ENCODE peak calls at places on chromosome 20, in four cellular contexts. P is WTC11, L is HepG2, F is GM12878. Y is an unnamed sample.

GRCh38 chr20:41359541-41360011 is 7.0 kb downstream of the EMILIN3 start:
- DNase-seq in P (no peak), L (no peak), F (no peak), Y (no peak)

GRCh38 chr20:6767536-6768227 is at the start of gene BMP2:
- DNase-seq in P (peak), L (no peak), F (no peak), Y (peak)

GRCh38 chr20:25867776-25868649 is 171.4 kb upstream of the ZNF337 start:
- DNase-seq in P (peak), L (no peak), F (no peak), Y (no peak)

GRCh38 chr20:39775110-39775509 is 813.0 kb downstream of the DHX35 start:
- DNase-seq in P (no peak), L (no peak), F (no peak), Y (no peak)

GRCh38 chr20:60199866-60200265 is 241.6 kb downstream of the CDH26 start:
- DNase-seq in P (no peak), L (no peak), F (no peak), Y (no peak)

GRCh38 chr20:22795897-22796296 is 211.5 kb upstream of the FOXA2 start:
- DNase-seq in P (no peak), L (peak), F (no peak), Y (no peak)

GRCh38 chr20:43448748-43449535 is 8.8 kb upstream of the SRSF6 start:
- DNase-seq in P (peak), L (peak), F (peak), Y (peak)

GRCh38 chr20:52231230-52231746 is 39.7 kb upstream of the ZFP64 start:
- DNase-seq in P (no peak), L (peak), F (no peak), Y (no peak)

GRCh38 chr20:13671500-13672288 is 33.0 kb upstream of the TASP1 start:
- DNase-seq in P (no peak), L (no peak), F (no peak), Y (no peak)

GRCh38 chr20:48725589-48725991 is 102.2 kb downstream of the PREX1 start:
- DNase-seq in P (no peak), L (no peak), F (no peak), Y (peak)

GRCh38 chr20:60363698-60364097 is 405.5 kb downstream of the CDH26 start:
- DNase-seq in P (no peak), L (no peak), F (no peak), Y (no peak)

GRCh38 chr20:48528346-48528745 is 299.5 kb downstream of the PREX1 start:
- DNase-seq in P (no peak), L (no peak), F (no peak), Y (no peak)

GRCh38 chr20:25149986-25150385 is 45.5 kb upstream of the ENTPD6 start:
- DNase-seq in P (no peak), L (no peak), F (no peak), Y (no peak)

GRCh38 chr20:5657190-5657872 is 92.9 kb upstream of the SHLD1 start:
- DNase-seq in P (no peak), L (peak), F (no peak), Y (no peak)

GRCh38 chr20:59390437-59390836 is 90.0 kb downstream of the EDN3 start:
- DNase-seq in P (no peak), L (no peak), F (no peak), Y (no peak)

GRCh38 chr20:47785900-47786762 is 850 bp upstream of the SULF2 start:
- DNase-seq in P (peak), L (peak), F (no peak), Y (peak)

GRCh38 chr20:50029697-50030428 is 47.1 kb downstream of the SNAI1 start:
- DNase-seq in P (no peak), L (peak), F (no peak), Y (peak)

GRCh38 chr20:51318058-51318960 is 224.2 kb downstream of the NFATC2 start:
- DNase-seq in P (peak), L (peak), F (no peak), Y (peak)

GRCh38 chr20:11205769-11206362 is 532.1 kb upstream of the JAG1 start:
- DNase-seq in P (no peak), L (no peak), F (no peak), Y (no peak)

GRCh38 chr20:11200423-11200822 is 526.6 kb upstream of the JAG1 start:
- DNase-seq in P (no peak), L (no peak), F (no peak), Y (no peak)

GRCh38 chr20:11210611-11211010 is 536.8 kb upstream of the JAG1 start:
- DNase-seq in P (no peak), L (no peak), F (no peak), Y (no peak)

GRCh38 chr20:11207749-11208502 is 534.1 kb upstream of the JAG1 start:
- DNase-seq in P (no peak), L (peak), F (no peak), Y (no peak)

DNA sequence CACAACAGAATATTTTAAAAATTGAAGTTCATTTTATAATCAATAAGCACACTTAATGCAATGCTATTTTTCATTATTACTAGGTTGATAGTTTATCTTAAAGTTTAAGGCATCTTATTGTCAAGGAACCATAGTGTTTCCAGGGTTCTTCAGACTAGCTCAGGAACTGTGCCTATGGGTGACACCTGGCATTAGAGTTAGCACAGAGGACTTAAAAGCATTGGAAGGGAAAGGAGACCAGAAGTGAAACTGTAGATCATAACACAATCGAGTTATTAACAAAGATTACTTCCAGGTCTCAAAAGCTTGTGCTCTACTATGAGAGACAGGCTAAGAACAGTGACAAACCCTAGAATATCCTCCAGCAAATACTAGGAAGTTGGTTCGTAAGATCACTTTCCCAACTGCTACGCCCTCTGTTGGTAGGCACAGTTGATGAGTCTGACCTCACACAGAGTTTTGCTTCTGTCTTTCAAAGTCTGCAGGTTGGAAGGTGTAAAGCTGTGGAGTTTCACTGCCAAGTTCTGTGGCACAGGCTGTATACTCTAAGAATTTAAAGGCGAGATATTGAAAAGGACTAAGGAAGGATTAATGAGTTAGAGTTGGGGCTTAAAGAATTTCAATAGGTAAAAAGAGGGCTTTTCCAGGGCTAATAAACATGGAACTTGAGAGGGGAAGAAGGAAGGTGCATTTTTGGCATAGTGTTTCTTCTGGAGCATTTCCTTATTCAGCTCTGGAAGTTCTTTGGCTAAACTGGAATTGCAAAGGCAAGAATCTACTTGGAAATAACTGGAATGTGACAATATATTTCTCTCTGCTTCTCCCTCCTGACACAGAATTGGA is 531.3 kb upstream of the JAG1 start:
- DNase-seq in P (peak), L (peak), F (peak), Y (no peak)
- TF ChIP-seq ETV6 in P (no peak), L (no peak), F (no peak), Y (no peak)

GRCh38 chr20:53434662-53435061 is 159.0 kb downstream of the ZNF217 start:
- DNase-seq in P (no peak), L (no peak), F (no peak), Y (no peak)
- TF ChIP-seq ETV6 in P (no peak), L (no peak), F (no peak), Y (no peak)

GRCh38 chr20:19695081-19695480 is 63.0 kb upstream of the RIN2 start:
- DNase-seq in P (no peak), L (no peak), F (no peak), Y (no peak)

GRCh38 chr20:19693508-19693907 is 64.5 kb upstream of the RIN2 start:
- DNase-seq in P (no peak), L (no peak), F (no peak), Y (no peak)

GRCh38 chr20:19696620-19697019 is 61.4 kb upstream of the RIN2 start:
- DNase-seq in P (no peak), L (no peak), F (no peak), Y (no peak)

GRCh38 chr20:19699132-19699971 is 58.7 kb upstream of the RIN2 start:
- DNase-seq in P (no peak), L (no peak), F (no peak), Y (no peak)

GRCh38 chr20:19697415-19697814 is 60.6 kb upstream of the RIN2 start:
- DNase-seq in P (no peak), L (no peak), F (no peak), Y (no peak)
- TF ChIP-seq ETV6 in P (no peak), L (no peak), F (no peak), Y (no peak)

GRCh38 chr20:53984781-53985518 is 85.4 kb downstream of the BCAS1 start:
- DNase-seq in P (no peak), L (no peak), F (no peak), Y (no peak)

GRCh38 chr20:53983401-53983800 is 87.0 kb downstream of the BCAS1 start:
- DNase-seq in P (no peak), L (no peak), F (no peak), Y (no peak)

GRCh38 chr20:53984354-53984753 is 86.0 kb downstream of the BCAS1 start:
- DNase-seq in P (no peak), L (no peak), F (no peak), Y (no peak)

GRCh38 chr20:53989401-53989800 is 81.0 kb downstream of the BCAS1 start:
- DNase-seq in P (no peak), L (no peak), F (no peak), Y (no peak)

GRCh38 chr20:53986037-53986436 is 84.4 kb downstream of the BCAS1 start:
- DNase-seq in P (no peak), L (no peak), F (no peak), Y (no peak)
- TF ChIP-seq ETV6 in P (no peak), L (no peak), F (no peak), Y (no peak)

DNA sequence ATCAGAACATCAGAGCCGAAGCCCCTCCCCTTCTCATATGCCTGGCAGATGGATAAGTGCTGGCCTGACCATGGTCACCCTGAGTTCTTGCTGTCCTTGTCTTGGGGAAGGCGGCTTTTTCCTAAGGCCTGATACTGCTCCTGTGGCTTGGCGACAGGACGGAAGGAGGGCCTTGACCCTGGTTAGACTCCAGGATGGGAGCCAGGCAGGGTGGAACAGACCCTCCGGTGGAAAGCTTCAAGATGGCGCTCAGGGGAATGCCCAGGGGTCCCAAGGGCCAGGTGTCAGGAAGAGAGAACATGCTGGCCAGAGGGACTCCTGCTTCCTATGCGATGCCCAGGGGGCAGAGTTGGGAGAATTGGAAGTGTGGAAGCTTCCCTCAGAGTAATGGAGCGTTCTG is 29.6 kb downstream of the ADA start:
- DNase-seq in P (no peak), L (no peak), F (no peak), Y (no peak)
- TF ChIP-seq ETV6 in P (no peak), L (no peak), F (no peak), Y (no peak)

DNA sequence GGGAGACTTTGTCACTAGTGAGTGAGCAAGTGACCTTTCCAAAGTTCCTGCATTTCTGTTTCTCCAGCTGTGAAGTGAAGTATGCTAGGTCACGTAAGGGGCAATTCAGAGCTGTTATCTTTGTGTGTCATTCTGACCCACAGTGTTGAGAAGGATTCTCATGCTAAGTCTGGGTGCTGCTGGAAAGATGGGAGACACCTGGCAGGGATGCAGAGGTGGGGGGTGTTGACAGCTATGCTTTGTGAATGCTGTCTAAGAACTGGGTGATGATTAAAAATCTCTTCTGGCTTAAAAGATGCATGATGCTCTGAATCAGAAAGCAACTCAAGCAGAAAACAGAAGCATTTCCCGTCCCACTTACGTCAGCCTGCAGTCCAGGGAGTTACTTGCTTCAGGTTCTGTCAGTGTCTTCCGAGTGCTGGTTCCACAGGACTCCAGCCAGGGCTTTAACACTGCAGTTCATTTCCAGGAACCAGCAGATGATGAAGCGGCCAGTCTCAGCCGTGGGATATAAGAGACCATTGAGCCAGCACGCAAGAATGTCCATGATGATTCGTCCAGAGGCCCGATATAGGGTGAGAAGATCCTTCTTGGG is 30.9 kb upstream of the ASXL1 start:
- DNase-seq in P (no peak), L (peak), F (no peak), Y (peak)
- TF ChIP-seq ETV6 in P (no peak), L (no peak), F (no peak), Y (no peak)

DNA sequence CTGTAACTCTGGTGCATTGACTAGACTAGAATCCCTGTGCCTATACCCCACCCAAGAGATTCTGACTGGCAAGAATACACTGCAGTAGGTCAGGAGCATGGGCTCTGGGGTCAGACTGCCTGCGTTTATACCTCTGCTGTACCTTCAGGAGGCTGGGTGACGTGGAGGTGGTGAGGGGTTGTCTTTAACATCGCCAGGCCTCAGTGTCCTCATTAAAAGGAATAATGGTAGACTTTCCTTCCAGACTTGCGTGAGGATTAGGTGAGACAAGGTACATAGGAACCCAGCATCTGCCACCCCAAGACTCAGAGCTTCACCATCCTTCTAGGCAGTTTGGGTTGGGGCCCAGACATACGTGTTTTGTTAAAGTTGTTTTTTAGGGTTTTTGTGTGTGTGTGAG is 44.3 kb downstream of the TM9SF4 start:
- DNase-seq in P (no peak), L (no peak), F (no peak), Y (no peak)
- TF ChIP-seq ETV6 in P (no peak), L (no peak), F (no peak), Y (no peak)

DNA sequence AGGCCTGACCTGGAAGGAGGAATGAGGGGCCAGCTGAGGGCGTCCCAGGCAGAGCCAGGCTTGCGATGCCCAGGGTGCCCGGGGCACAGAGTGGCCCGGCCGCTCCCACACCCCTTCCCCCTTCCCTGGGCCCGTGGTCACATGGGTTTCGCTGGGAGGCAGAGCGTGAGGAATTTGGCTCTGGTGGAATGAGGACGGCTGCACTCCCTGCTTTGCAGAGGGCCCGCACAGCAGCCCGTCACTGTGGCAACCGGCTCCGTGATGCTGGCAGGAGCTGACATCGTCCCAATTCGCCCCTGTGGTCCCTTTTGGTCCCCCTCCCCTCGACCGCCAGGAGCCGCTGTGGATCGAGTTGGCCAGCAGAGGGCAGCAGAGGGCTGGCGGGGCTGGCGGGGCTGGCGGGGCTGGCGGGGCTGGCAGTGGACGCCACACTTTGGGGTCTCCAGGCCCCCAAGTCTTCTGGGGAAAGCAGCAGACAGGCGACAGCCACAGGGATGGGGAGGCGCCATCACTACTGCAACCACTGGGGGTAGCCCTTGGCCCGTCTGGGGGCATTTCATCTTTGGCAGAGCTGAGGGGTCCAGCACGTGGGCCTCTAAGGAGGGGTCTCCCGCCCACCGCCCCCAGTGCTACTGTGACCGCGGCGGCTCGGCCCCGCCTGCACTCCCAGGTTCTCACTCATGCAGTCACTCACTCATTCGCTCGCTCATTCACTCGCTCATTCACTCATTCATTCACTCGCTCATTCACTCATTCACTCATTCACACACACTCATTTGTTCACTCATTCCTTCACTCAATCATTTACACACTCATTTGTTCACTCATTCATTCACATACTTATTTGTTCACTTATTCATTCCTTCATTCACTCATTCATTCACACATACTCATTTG is 49.7 kb upstream of the BHLHE23 start:
- DNase-seq in P (peak), L (no peak), F (no peak), Y (peak)
- TF ChIP-seq ETV6 in P (peak), L (no peak), F (no peak), Y (no peak)

DNA sequence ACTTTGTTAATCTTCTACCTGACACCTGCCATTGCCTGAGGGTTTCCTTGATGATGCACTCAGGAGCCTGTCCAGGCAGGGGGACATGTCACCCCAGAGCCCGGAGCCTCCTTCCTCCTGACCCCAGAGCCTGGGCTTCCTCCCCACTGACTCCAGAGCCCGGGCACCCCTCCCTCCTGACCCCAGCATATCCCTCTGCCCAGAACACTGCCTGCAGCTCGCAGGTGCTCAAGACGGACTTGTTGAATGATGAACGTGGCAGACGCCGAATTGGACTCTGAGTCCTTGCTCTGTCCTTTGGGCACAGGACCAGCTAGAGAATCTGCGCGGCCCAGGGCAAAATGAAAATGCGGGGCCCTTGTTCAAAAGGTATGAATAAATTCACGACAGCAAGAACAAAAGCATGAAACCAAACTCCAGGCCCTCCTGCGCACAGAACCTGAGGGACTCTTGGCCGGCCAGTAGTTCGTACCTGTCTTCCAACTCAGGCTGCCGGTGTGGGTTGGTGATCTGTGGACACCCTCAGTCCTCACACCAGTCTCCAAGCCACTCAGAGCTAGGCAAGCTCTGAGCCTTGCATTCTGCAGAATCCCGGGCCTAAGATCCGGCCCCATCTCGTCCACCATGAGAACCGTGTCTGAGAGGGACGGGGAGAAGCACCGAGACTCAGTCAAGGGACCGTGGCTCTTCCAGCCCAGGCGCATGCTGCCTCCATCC is 104.8 kb downstream of the BMP7 start:
- DNase-seq in P (no peak), L (no peak), F (no peak), Y (no peak)
- TF ChIP-seq ETV6 in P (no peak), L (no peak), F (no peak), Y (no peak)

GRCh38 chr20:32113861-32114260 is 4.3 kb downstream of the TM9SF4 start:
- DNase-seq in P (no peak), L (no peak), F (no peak), Y (no peak)
- TF ChIP-seq ETV6 in P (no peak), L (no peak), F (no peak), Y (no peak)

Y was measured in K562.